ENCODE peak calls at places on chromosomes 4 and X, in seven cellular contexts. One of them, this sample, is unnamed.

GRCh38 chrX:108323751-108324150 is 114.5 kb downstream of the COL4A6 start:
- DNase-seq in CD8-positive, alpha-beta T cell: no peak
- DNase-seq in AG09309: no peak
- DNase-seq in A549: no peak
- DNase-seq in AG04450: no peak
- DNase-seq in IMR-90: no peak
- DNase-seq in endothelial cell: no peak
- DNase-seq in this sample: no peak

GRCh38 chrX:81556880-81557279 is 355.0 kb downstream of the SH3BGRL start:
- DNase-seq in A549: no peak
- DNase-seq in AG04450: no peak
- DNase-seq in endothelial cell: no peak
- DNase-seq in IMR-90: no peak
- DNase-seq in AG09309: no peak
- DNase-seq in CD8-positive, alpha-beta T cell: no peak
- DNase-seq in this sample: no peak

GRCh38 chr4:90546114-90546513 is 418.9 kb downstream of the CCSER1 start:
- DNase-seq in CD8-positive, alpha-beta T cell: no peak
- DNase-seq in IMR-90: no peak
- DNase-seq in endothelial cell: no peak
- DNase-seq in AG09309: no peak
- DNase-seq in A549: no peak
- DNase-seq in AG04450: no peak
- DNase-seq in this sample: no peak

GRCh38 chr4:63296773-63297172 is 1112.5 kb downstream of the TECRL start:
- DNase-seq in AG04450: no peak
- DNase-seq in A549: no peak
- DNase-seq in CD8-positive, alpha-beta T cell: no peak
- DNase-seq in AG09309: no peak
- DNase-seq in endothelial cell: no peak
- DNase-seq in IMR-90: no peak
- DNase-seq in this sample: no peak

GRCh38 chrX:45191820-45192409 is 8.8 kb downstream of the DIPK2B start:
- DNase-seq in IMR-90: no peak
- DNase-seq in AG04450: no peak
- DNase-seq in A549: no peak
- DNase-seq in CD8-positive, alpha-beta T cell: no peak
- DNase-seq in endothelial cell: no peak
- DNase-seq in AG09309: no peak
- DNase-seq in this sample: no peak

GRCh38 chrX:29295987-29296680 is 708.9 kb downstream of the IL1RAPL1 start:
- DNase-seq in AG04450: no peak
- DNase-seq in endothelial cell: no peak
- DNase-seq in CD8-positive, alpha-beta T cell: no peak
- DNase-seq in AG09309: no peak
- DNase-seq in A549: no peak
- DNase-seq in IMR-90: peak
- DNase-seq in this sample: no peak

GRCh38 chr4:140130677-140131076 is 23.3 kb downstream of the MAML3 start:
- DNase-seq in AG04450: no peak
- DNase-seq in IMR-90: peak
- DNase-seq in CD8-positive, alpha-beta T cell: no peak
- DNase-seq in A549: no peak
- DNase-seq in AG09309: no peak
- DNase-seq in endothelial cell: no peak
- DNase-seq in this sample: no peak

GRCh38 chr4:149885896-149886295 is 70.3 kb upstream of the IQCM start:
- DNase-seq in A549: no peak
- DNase-seq in CD8-positive, alpha-beta T cell: no peak
- DNase-seq in endothelial cell: no peak
- DNase-seq in IMR-90: peak
- DNase-seq in AG09309: peak
- DNase-seq in AG04450: peak
- DNase-seq in this sample: no peak

GRCh38 chrX:40773809-40774208 is 38.5 kb upstream of the MED14 start:
- DNase-seq in endothelial cell: no peak
- DNase-seq in A549: no peak
- DNase-seq in AG09309: no peak
- DNase-seq in AG04450: no peak
- DNase-seq in CD8-positive, alpha-beta T cell: no peak
- DNase-seq in IMR-90: peak
- DNase-seq in this sample: no peak

GRCh38 chr4:143375326-143376073 is 38.8 kb downstream of the GAB1 start:
- DNase-seq in AG09309: no peak
- DNase-seq in IMR-90: no peak
- DNase-seq in endothelial cell: peak
- DNase-seq in AG04450: no peak
- DNase-seq in CD8-positive, alpha-beta T cell: no peak
- DNase-seq in A549: no peak
- DNase-seq in this sample: no peak

GRCh38 chrX:69556094-69557011 is 52.2 kb downstream of the NALF2 start:
- DNase-seq in AG09309: no peak
- DNase-seq in IMR-90: no peak
- DNase-seq in A549: peak
- DNase-seq in endothelial cell: no peak
- DNase-seq in CD8-positive, alpha-beta T cell: no peak
- DNase-seq in AG04450: no peak
- DNase-seq in this sample: no peak

GRCh38 chr4:128416921-128417320 is 129.3 kb upstream of the PGRMC2 start:
- DNase-seq in endothelial cell: no peak
- DNase-seq in A549: no peak
- DNase-seq in AG04450: no peak
- DNase-seq in AG09309: no peak
- DNase-seq in CD8-positive, alpha-beta T cell: no peak
- DNase-seq in IMR-90: no peak
- DNase-seq in this sample: no peak

GRCh38 chrX:123728554-123728953 is 4.3 kb downstream of the THOC2 start:
- DNase-seq in AG04450: no peak
- DNase-seq in IMR-90: no peak
- DNase-seq in A549: no peak
- DNase-seq in CD8-positive, alpha-beta T cell: no peak
- DNase-seq in AG09309: no peak
- DNase-seq in endothelial cell: no peak
- DNase-seq in this sample: no peak

GRCh38 chrX:123731987-123732678 is 719 bp downstream of the THOC2 start:
- DNase-seq in CD8-positive, alpha-beta T cell: peak
- DNase-seq in AG04450: no peak
- DNase-seq in IMR-90: peak
- DNase-seq in AG09309: no peak
- DNase-seq in A549: peak
- DNase-seq in endothelial cell: peak
- DNase-seq in this sample: peak

GRCh38 chrX:123731258-123731986 is 1.4 kb downstream of the THOC2 start:
- DNase-seq in A549: peak
- DNase-seq in AG09309: no peak
- DNase-seq in CD8-positive, alpha-beta T cell: no peak
- DNase-seq in IMR-90: peak
- DNase-seq in AG04450: no peak
- DNase-seq in endothelial cell: no peak
- DNase-seq in this sample: no peak

GRCh38 chrX:123736333-123736921 is 3.6 kb upstream of the THOC2 start:
- DNase-seq in A549: no peak
- DNase-seq in IMR-90: peak
- DNase-seq in AG09309: peak
- DNase-seq in CD8-positive, alpha-beta T cell: no peak
- DNase-seq in AG04450: peak
- DNase-seq in endothelial cell: no peak
- DNase-seq in this sample: no peak

DNA sequence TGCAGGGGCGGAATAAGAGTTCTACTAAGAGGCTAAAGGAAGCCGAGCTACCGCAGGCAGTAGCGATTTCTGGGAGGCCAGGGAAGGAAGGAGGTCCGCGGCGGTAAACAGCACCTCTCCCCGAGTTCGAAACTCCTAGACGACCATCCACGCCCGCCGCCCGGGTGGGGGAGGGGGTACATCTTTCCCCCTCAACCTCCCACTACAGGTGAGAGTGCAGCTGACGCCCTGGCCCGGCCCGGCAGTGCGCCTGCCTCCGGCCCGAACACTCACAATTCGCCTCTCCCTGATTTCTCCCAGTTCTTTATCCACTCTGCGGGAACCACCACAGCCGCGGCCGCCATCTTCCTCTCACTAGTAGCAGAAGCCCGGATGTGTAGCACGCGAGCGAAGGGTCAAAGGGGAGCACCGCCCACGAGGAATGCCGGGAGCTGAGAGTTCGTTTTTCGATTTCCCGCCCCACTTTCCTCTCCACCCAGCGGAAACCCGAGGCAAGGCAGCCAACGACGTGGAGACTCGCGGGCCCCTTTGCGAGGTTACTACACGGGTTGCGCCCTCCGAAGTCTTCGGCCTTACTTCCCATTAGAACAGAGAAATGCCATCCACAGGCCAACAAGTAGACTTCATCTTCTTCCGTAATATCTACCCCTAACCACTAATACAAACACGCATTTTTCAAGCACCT is at the start of gene THOC2:
- DNase-seq in AG04450: peak
- DNase-seq in IMR-90: peak
- DNase-seq in A549: peak
- DNase-seq in AG09309: no peak
- DNase-seq in CD8-positive, alpha-beta T cell: peak
- DNase-seq in endothelial cell: peak
- DNase-seq in this sample: peak
- TF ChIP-seq CTCF in AG04450: peak
- TF ChIP-seq CTCF in IMR-90: peak
- TF ChIP-seq CTCF in A549: no peak
- TF ChIP-seq CTCF in AG09309: peak
- TF ChIP-seq CTCF in CD8-positive, alpha-beta T cell: no peak
- TF ChIP-seq CTCF in endothelial cell: no peak
- TF ChIP-seq CTCF in this sample: no peak

DNA sequence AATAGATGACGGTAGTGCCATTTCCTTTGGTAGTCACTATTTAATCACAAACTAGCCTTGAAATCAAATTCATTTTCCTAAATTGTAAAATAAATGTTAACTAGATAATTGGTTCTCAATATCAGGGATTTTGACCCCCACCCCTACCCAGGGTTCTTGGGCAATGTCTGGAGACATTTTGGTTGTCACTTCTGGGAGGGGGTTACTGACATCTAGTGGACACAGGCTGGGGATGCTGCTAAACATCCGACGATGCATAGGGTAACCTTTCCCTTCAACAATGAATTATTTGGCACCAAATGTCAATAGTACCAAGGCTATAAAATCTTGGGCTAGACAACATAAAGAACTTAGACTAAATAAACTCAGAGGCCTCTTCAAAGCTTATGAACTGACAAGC is 285.8 kb upstream of the TRPC5 start:
- DNase-seq in AG04450: no peak
- DNase-seq in endothelial cell: peak
- DNase-seq in AG09309: no peak
- DNase-seq in A549: no peak
- DNase-seq in CD8-positive, alpha-beta T cell: no peak
- DNase-seq in IMR-90: no peak
- DNase-seq in this sample: no peak
- TF ChIP-seq CTCF in AG04450: peak
- TF ChIP-seq CTCF in endothelial cell: no peak
- TF ChIP-seq CTCF in AG09309: no peak
- TF ChIP-seq CTCF in A549: no peak
- TF ChIP-seq CTCF in CD8-positive, alpha-beta T cell: no peak
- TF ChIP-seq CTCF in IMR-90: peak
- TF ChIP-seq CTCF in this sample: no peak

DNA sequence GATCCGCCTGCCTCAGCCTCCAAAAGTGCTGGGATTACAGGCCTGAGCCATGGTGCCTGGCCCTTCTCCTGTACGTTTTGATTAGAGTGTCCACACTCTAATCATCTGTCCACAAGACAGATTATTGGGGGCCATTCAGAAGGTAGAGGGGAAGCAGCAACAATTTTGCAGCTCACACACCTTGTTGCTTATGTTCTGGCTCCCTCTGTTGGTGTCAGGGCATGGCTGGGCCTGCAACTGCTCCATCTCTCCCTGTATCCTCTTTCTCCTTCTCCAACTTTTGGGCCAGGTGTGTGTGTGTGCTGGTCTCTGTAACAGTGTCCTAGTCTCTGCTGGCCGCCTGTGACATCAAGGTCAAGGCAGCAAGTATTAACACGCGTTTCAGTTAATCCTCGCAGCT is 125.5 kb upstream of the MBNL3 start:
- DNase-seq in A549: no peak
- DNase-seq in AG04450: no peak
- DNase-seq in endothelial cell: no peak
- DNase-seq in AG09309: no peak
- DNase-seq in IMR-90: no peak
- DNase-seq in CD8-positive, alpha-beta T cell: no peak
- DNase-seq in this sample: no peak
- TF ChIP-seq CTCF in A549: no peak
- TF ChIP-seq CTCF in AG04450: peak
- TF ChIP-seq CTCF in endothelial cell: no peak
- TF ChIP-seq CTCF in AG09309: peak
- TF ChIP-seq CTCF in IMR-90: peak
- TF ChIP-seq CTCF in CD8-positive, alpha-beta T cell: no peak
- TF ChIP-seq CTCF in this sample: no peak

GRCh38 chr4:87422104-87423052 is at the start of gene NUDT9:
- DNase-seq in AG04450: peak
- DNase-seq in endothelial cell: peak
- DNase-seq in CD8-positive, alpha-beta T cell: peak
- DNase-seq in AG09309: peak
- DNase-seq in A549: peak
- DNase-seq in IMR-90: peak
- DNase-seq in this sample: peak
- TF ChIP-seq CTCF in AG04450: no peak
- TF ChIP-seq CTCF in endothelial cell: no peak
- TF ChIP-seq CTCF in CD8-positive, alpha-beta T cell: no peak
- TF ChIP-seq CTCF in AG09309: peak
- TF ChIP-seq CTCF in A549: no peak
- TF ChIP-seq CTCF in IMR-90: no peak
- TF ChIP-seq CTCF in this sample: no peak